ENCODE peak calls at places on chromosomes 3 and 15, in ten cellular contexts. One of them, this sample, is unnamed.

GRCh38 chr3:114406286-114406685 is 112.5 kb downstream of the TIGIT start:
- DNase-seq in GF-D8: no peak
- DNase-seq in adrenal gland: no peak
- DNase-seq in Caco-2: no peak
- DNase-seq in right cardiac atrium: no peak
- DNase-seq in lung: no peak
- DNase-seq in globus pallidus: no peak
- DNase-seq in fibroblast of the conjunctiva: no peak
- DNase-seq in stimulated activated CD4-positive, alpha-beta T cell treated with anti-CD3 and anti-CD28 coated beads, Interleukin-1b, Interleukin-23, amount 100 ng/mL, for 1 hour: no peak
- DNase-seq in activated CD4-positive, alpha-beta T cell treated with anti-CD3 and anti-CD28 coated beads, Interleukin-2, amount 50 U/mL, for 1 hour: no peak
- DNase-seq in this sample: no peak

GRCh38 chr3:38722760-38723568 is 73.5 kb upstream of the SCN5A start:
- DNase-seq in fibroblast of the conjunctiva: no peak
- DNase-seq in activated CD4-positive, alpha-beta T cell treated with anti-CD3 and anti-CD28 coated beads, Interleukin-2, amount 50 U/mL, for 1 hour: no peak
- DNase-seq in globus pallidus: no peak
- DNase-seq in lung: no peak
- DNase-seq in stimulated activated CD4-positive, alpha-beta T cell treated with anti-CD3 and anti-CD28 coated beads, Interleukin-1b, Interleukin-23, amount 100 ng/mL, for 1 hour: no peak
- DNase-seq in Caco-2: no peak
- DNase-seq in adrenal gland: no peak
- DNase-seq in right cardiac atrium: no peak
- DNase-seq in GF-D8: no peak
- DNase-seq in this sample: no peak

GRCh38 chr3:145383416-145383815 is 777.6 kb downstream of the PLOD2 start:
- DNase-seq in stimulated activated CD4-positive, alpha-beta T cell treated with anti-CD3 and anti-CD28 coated beads, Interleukin-1b, Interleukin-23, amount 100 ng/mL, for 1 hour: no peak
- DNase-seq in adrenal gland: no peak
- DNase-seq in activated CD4-positive, alpha-beta T cell treated with anti-CD3 and anti-CD28 coated beads, Interleukin-2, amount 50 U/mL, for 1 hour: no peak
- DNase-seq in globus pallidus: no peak
- DNase-seq in fibroblast of the conjunctiva: no peak
- DNase-seq in lung: no peak
- DNase-seq in Caco-2: no peak
- DNase-seq in right cardiac atrium: no peak
- DNase-seq in GF-D8: no peak
- DNase-seq in this sample: no peak

GRCh38 chr15:55586808-55587207 is 1.3 kb downstream of the PYGO1 start:
- DNase-seq in right cardiac atrium: no peak
- DNase-seq in Caco-2: no peak
- DNase-seq in GF-D8: no peak
- DNase-seq in stimulated activated CD4-positive, alpha-beta T cell treated with anti-CD3 and anti-CD28 coated beads, Interleukin-1b, Interleukin-23, amount 100 ng/mL, for 1 hour: no peak
- DNase-seq in fibroblast of the conjunctiva: no peak
- DNase-seq in adrenal gland: no peak
- DNase-seq in activated CD4-positive, alpha-beta T cell treated with anti-CD3 and anti-CD28 coated beads, Interleukin-2, amount 50 U/mL, for 1 hour: no peak
- DNase-seq in globus pallidus: no peak
- DNase-seq in lung: no peak
- DNase-seq in this sample: no peak

GRCh38 chr15:95944856-95945255 is 385.6 kb upstream of the NR2F2 start:
- DNase-seq in lung: no peak
- DNase-seq in globus pallidus: no peak
- DNase-seq in activated CD4-positive, alpha-beta T cell treated with anti-CD3 and anti-CD28 coated beads, Interleukin-2, amount 50 U/mL, for 1 hour: no peak
- DNase-seq in right cardiac atrium: no peak
- DNase-seq in fibroblast of the conjunctiva: no peak
- DNase-seq in GF-D8: no peak
- DNase-seq in Caco-2: no peak
- DNase-seq in stimulated activated CD4-positive, alpha-beta T cell treated with anti-CD3 and anti-CD28 coated beads, Interleukin-1b, Interleukin-23, amount 100 ng/mL, for 1 hour: no peak
- DNase-seq in adrenal gland: no peak
- DNase-seq in this sample: no peak

GRCh38 chr3:59341441-59341840 is 291.6 kb upstream of the CFAP20DC start:
- DNase-seq in adrenal gland: no peak
- DNase-seq in Caco-2: no peak
- DNase-seq in fibroblast of the conjunctiva: no peak
- DNase-seq in stimulated activated CD4-positive, alpha-beta T cell treated with anti-CD3 and anti-CD28 coated beads, Interleukin-1b, Interleukin-23, amount 100 ng/mL, for 1 hour: no peak
- DNase-seq in GF-D8: no peak
- DNase-seq in globus pallidus: peak; percentile 20
- DNase-seq in right cardiac atrium: no peak
- DNase-seq in lung: no peak
- DNase-seq in activated CD4-positive, alpha-beta T cell treated with anti-CD3 and anti-CD28 coated beads, Interleukin-2, amount 50 U/mL, for 1 hour: no peak
- DNase-seq in this sample: no peak

GRCh38 chr3:38016410-38016809 is 13.0 kb downstream of the PLCD1 start:
- DNase-seq in GF-D8: no peak
- DNase-seq in right cardiac atrium: peak; percentile 37
- DNase-seq in Caco-2: no peak
- DNase-seq in fibroblast of the conjunctiva: no peak
- DNase-seq in stimulated activated CD4-positive, alpha-beta T cell treated with anti-CD3 and anti-CD28 coated beads, Interleukin-1b, Interleukin-23, amount 100 ng/mL, for 1 hour: no peak
- DNase-seq in lung: no peak
- DNase-seq in globus pallidus: no peak
- DNase-seq in adrenal gland: no peak
- DNase-seq in activated CD4-positive, alpha-beta T cell treated with anti-CD3 and anti-CD28 coated beads, Interleukin-2, amount 50 U/mL, for 1 hour: no peak
- DNase-seq in this sample: no peak

GRCh38 chr3:177208746-177209145 is 11.5 kb upstream of the TBL1XR1 start:
- DNase-seq in adrenal gland: peak; percentile 9
- DNase-seq in Caco-2: no peak
- DNase-seq in lung: no peak
- DNase-seq in activated CD4-positive, alpha-beta T cell treated with anti-CD3 and anti-CD28 coated beads, Interleukin-2, amount 50 U/mL, for 1 hour: no peak
- DNase-seq in right cardiac atrium: no peak
- DNase-seq in globus pallidus: no peak
- DNase-seq in fibroblast of the conjunctiva: no peak
- DNase-seq in stimulated activated CD4-positive, alpha-beta T cell treated with anti-CD3 and anti-CD28 coated beads, Interleukin-1b, Interleukin-23, amount 100 ng/mL, for 1 hour: no peak
- DNase-seq in GF-D8: no peak
- DNase-seq in this sample: no peak

GRCh38 chr3:108510496-108510895 is at the start of gene MYH15:
- DNase-seq in Caco-2: no peak
- DNase-seq in stimulated activated CD4-positive, alpha-beta T cell treated with anti-CD3 and anti-CD28 coated beads, Interleukin-1b, Interleukin-23, amount 100 ng/mL, for 1 hour: no peak
- DNase-seq in right cardiac atrium: no peak
- DNase-seq in activated CD4-positive, alpha-beta T cell treated with anti-CD3 and anti-CD28 coated beads, Interleukin-2, amount 50 U/mL, for 1 hour: no peak
- DNase-seq in fibroblast of the conjunctiva: no peak
- DNase-seq in adrenal gland: no peak
- DNase-seq in GF-D8: no peak
- DNase-seq in lung: no peak
- DNase-seq in globus pallidus: no peak
- DNase-seq in this sample: no peak

GRCh38 chr15:49255966-49256759 is 86.1 kb downstream of the GALK2 start:
- DNase-seq in GF-D8: no peak
- DNase-seq in stimulated activated CD4-positive, alpha-beta T cell treated with anti-CD3 and anti-CD28 coated beads, Interleukin-1b, Interleukin-23, amount 100 ng/mL, for 1 hour: no peak
- DNase-seq in adrenal gland: no peak
- DNase-seq in activated CD4-positive, alpha-beta T cell treated with anti-CD3 and anti-CD28 coated beads, Interleukin-2, amount 50 U/mL, for 1 hour: no peak
- DNase-seq in fibroblast of the conjunctiva: no peak
- DNase-seq in right cardiac atrium: no peak
- DNase-seq in globus pallidus: no peak
- DNase-seq in Caco-2: no peak
- DNase-seq in lung: no peak
- DNase-seq in this sample: no peak

GRCh38 chr3:134370611-134371451 is 3.4 kb downstream of the AMOTL2 start:
- DNase-seq in GF-D8: no peak
- DNase-seq in globus pallidus: no peak
- DNase-seq in fibroblast of the conjunctiva: no peak
- DNase-seq in activated CD4-positive, alpha-beta T cell treated with anti-CD3 and anti-CD28 coated beads, Interleukin-2, amount 50 U/mL, for 1 hour: no peak
- DNase-seq in lung: no peak
- DNase-seq in stimulated activated CD4-positive, alpha-beta T cell treated with anti-CD3 and anti-CD28 coated beads, Interleukin-1b, Interleukin-23, amount 100 ng/mL, for 1 hour: no peak
- DNase-seq in right cardiac atrium: peak; percentile 69
- DNase-seq in adrenal gland: no peak
- DNase-seq in Caco-2: peak; percentile 35
- DNase-seq in this sample: no peak

GRCh38 chr3:4303187-4304123 is at the start of gene SETMAR:
- DNase-seq in activated CD4-positive, alpha-beta T cell treated with anti-CD3 and anti-CD28 coated beads, Interleukin-2, amount 50 U/mL, for 1 hour: peak; percentile 79
- DNase-seq in lung: peak; percentile 84
- DNase-seq in GF-D8: peak; percentile 70
- DNase-seq in Caco-2: peak; percentile 86
- DNase-seq in right cardiac atrium: peak; percentile 95
- DNase-seq in adrenal gland: peak; percentile 96
- DNase-seq in globus pallidus: peak; percentile 86
- DNase-seq in stimulated activated CD4-positive, alpha-beta T cell treated with anti-CD3 and anti-CD28 coated beads, Interleukin-1b, Interleukin-23, amount 100 ng/mL, for 1 hour: peak; percentile 50
- DNase-seq in fibroblast of the conjunctiva: peak; percentile 83
- DNase-seq in this sample: peak; percentile 87

GRCh38 chr15:70463453-70463834 is 299.9 kb downstream of the UACA start:
- DNase-seq in GF-D8: peak; percentile 62
- DNase-seq in adrenal gland: no peak
- DNase-seq in lung: no peak
- DNase-seq in activated CD4-positive, alpha-beta T cell treated with anti-CD3 and anti-CD28 coated beads, Interleukin-2, amount 50 U/mL, for 1 hour: no peak
- DNase-seq in stimulated activated CD4-positive, alpha-beta T cell treated with anti-CD3 and anti-CD28 coated beads, Interleukin-1b, Interleukin-23, amount 100 ng/mL, for 1 hour: no peak
- DNase-seq in Caco-2: no peak
- DNase-seq in fibroblast of the conjunctiva: no peak
- DNase-seq in right cardiac atrium: peak; percentile 3
- DNase-seq in globus pallidus: no peak
- DNase-seq in this sample: no peak

GRCh38 chr15:93333826-93334225 is 244.8 kb upstream of the RGMA start:
- DNase-seq in activated CD4-positive, alpha-beta T cell treated with anti-CD3 and anti-CD28 coated beads, Interleukin-2, amount 50 U/mL, for 1 hour: no peak
- DNase-seq in globus pallidus: no peak
- DNase-seq in stimulated activated CD4-positive, alpha-beta T cell treated with anti-CD3 and anti-CD28 coated beads, Interleukin-1b, Interleukin-23, amount 100 ng/mL, for 1 hour: no peak
- DNase-seq in GF-D8: no peak
- DNase-seq in fibroblast of the conjunctiva: no peak
- DNase-seq in lung: no peak
- DNase-seq in right cardiac atrium: no peak
- DNase-seq in Caco-2: no peak
- DNase-seq in adrenal gland: no peak
- DNase-seq in this sample: no peak

GRCh38 chr3:113040231-113040630 is 49.4 kb downstream of the GTPBP8 start:
- DNase-seq in adrenal gland: no peak
- DNase-seq in globus pallidus: no peak
- DNase-seq in GF-D8: no peak
- DNase-seq in lung: no peak
- DNase-seq in activated CD4-positive, alpha-beta T cell treated with anti-CD3 and anti-CD28 coated beads, Interleukin-2, amount 50 U/mL, for 1 hour: no peak
- DNase-seq in right cardiac atrium: no peak
- DNase-seq in Caco-2: no peak
- DNase-seq in stimulated activated CD4-positive, alpha-beta T cell treated with anti-CD3 and anti-CD28 coated beads, Interleukin-1b, Interleukin-23, amount 100 ng/mL, for 1 hour: no peak
- DNase-seq in fibroblast of the conjunctiva: no peak
- DNase-seq in this sample: no peak

GRCh38 chr3:52231502-52232278 is 6.2 kb upstream of the TLR9 start:
- DNase-seq in right cardiac atrium: peak; percentile 91
- DNase-seq in Caco-2: no peak
- DNase-seq in stimulated activated CD4-positive, alpha-beta T cell treated with anti-CD3 and anti-CD28 coated beads, Interleukin-1b, Interleukin-23, amount 100 ng/mL, for 1 hour: peak; percentile 78
- DNase-seq in lung: peak; percentile 78
- DNase-seq in GF-D8: no peak
- DNase-seq in adrenal gland: peak; percentile 85
- DNase-seq in activated CD4-positive, alpha-beta T cell treated with anti-CD3 and anti-CD28 coated beads, Interleukin-2, amount 50 U/mL, for 1 hour: peak; percentile 92
- DNase-seq in globus pallidus: no peak
- DNase-seq in fibroblast of the conjunctiva: no peak
- DNase-seq in this sample: no peak

GRCh38 chr3:184540777-184541681 is 20.6 kb upstream of the EPHB3 start:
- DNase-seq in Caco-2: peak; percentile 84
- DNase-seq in stimulated activated CD4-positive, alpha-beta T cell treated with anti-CD3 and anti-CD28 coated beads, Interleukin-1b, Interleukin-23, amount 100 ng/mL, for 1 hour: peak; percentile 50
- DNase-seq in adrenal gland: peak; percentile 79
- DNase-seq in globus pallidus: no peak
- DNase-seq in lung: peak; percentile 85
- DNase-seq in fibroblast of the conjunctiva: peak; percentile 18
- DNase-seq in GF-D8: no peak
- DNase-seq in right cardiac atrium: peak; percentile 73
- DNase-seq in activated CD4-positive, alpha-beta T cell treated with anti-CD3 and anti-CD28 coated beads, Interleukin-2, amount 50 U/mL, for 1 hour: peak; percentile 81
- DNase-seq in this sample: no peak